ENCODE peak calls at places on chromosome 18, in five cellular contexts. O is GM06990, C is OCI-LY7, L is mesothelial cell of epicardium, N is body of pancreas. W is an unnamed sample.

GRCh38 chr18:48729421-48729820 is 190.6 kb downstream of the CTIF start:
- DNase-seq in C (no peak), O (no peak), L (no peak), N (no peak), W (no peak)

GRCh38 chr18:79681484-79682387 is 2.1 kb downstream of the CTDP1 start:
- DNase-seq in O (no peak), N (no peak), C (no peak), L (no peak), W (no peak)

GRCh38 chr18:7366597-7366996 is 135.7 kb downstream of the LRRC30 start:
- DNase-seq in O (no peak), L (no peak), C (no peak), N (no peak), W (no peak)

GRCh38 chr18:23805898-23806297 is 116.6 kb downstream of the LAMA3 start:
- DNase-seq in L (no peak), C (no peak), N (no peak), O (no peak), W (no peak)

GRCh38 chr18:22848618-22849017 is 84.5 kb upstream of the RBBP8 start:
- DNase-seq in L (no peak), C (no peak), O (no peak), N (no peak), W (no peak)

GRCh38 chr18:39611381-39612090 is 2045.9 kb upstream of the CELF4 start:
- DNase-seq in N (no peak), L (no peak), O (no peak), C (no peak), W (no peak)

GRCh38 chr18:6810191-6810590 is 80.7 kb downstream of the ARHGAP28 start:
- DNase-seq in C (no peak), L (no peak), O (no peak), N (no peak), W (no peak)

GRCh38 chr18:36078751-36079529 is 11.6 kb upstream of the RPRD1A start:
- DNase-seq in O (no peak), C (no peak), L (no peak), N (no peak), W (no peak)

GRCh38 chr18:48460929-48461583 is 51.9 kb upstream of the ZBTB7C start:
- DNase-seq in N (no peak), L (no peak), O (no peak), C (no peak), W (no peak)

GRCh38 chr18:37955201-37955600 is 389.6 kb upstream of the CELF4 start:
- DNase-seq in N (no peak), C (no peak), L (no peak), O (no peak), W (no peak)

GRCh38 chr18:69947361-69948106 is at the start of gene CD226:
- DNase-seq in L (no peak), N (no peak), O (peak; percentile 52), C (no peak), W (no peak)

GRCh38 chr18:13614701-13615288 is 111.6 kb downstream of the FAM210A start:
- DNase-seq in C (peak; percentile 67), N (no peak), O (peak; percentile 68), L (no peak), W (no peak)

GRCh38 chr18:73564073-73564472 is 583.6 kb downstream of the FBXO15 start:
- DNase-seq in C (no peak), O (no peak), L (no peak), N (no peak), W (no peak)

GRCh38 chr18:6859676-6860422 is 130.3 kb downstream of the ARHGAP28 start:
- DNase-seq in O (no peak), L (no peak), N (no peak), C (no peak), W (no peak)

GRCh38 chr18:56738184-56738583 is 87.0 kb downstream of the WDR7 start:
- DNase-seq in N (no peak), C (no peak), L (no peak), O (no peak), W (no peak)

GRCh38 chr18:78685980-78686530 is 293.6 kb upstream of the SALL3 start:
- DNase-seq in O (no peak), C (no peak), N (no peak), L (no peak), W (no peak)

GRCh38 chr18:34342960-34343359 is 118.2 kb upstream of the NOL4 start:
- DNase-seq in O (no peak), C (no peak), L (no peak), N (no peak), W (no peak)

GRCh38 chr18:25058520-25058919 is 293.4 kb downstream of the ZNF521 start:
- DNase-seq in C (peak; percentile 8), L (no peak), N (no peak), O (no peak), W (no peak)

GRCh38 chr18:78739843-78740677 is 239.6 kb upstream of the SALL3 start:
- DNase-seq in N (no peak), L (no peak), O (no peak), C (no peak), W (no peak)

GRCh38 chr18:61651880-61652268 is 240.9 kb downstream of the RNF152 start:
- DNase-seq in O (no peak), L (no peak), C (no peak), N (no peak), W (no peak)

GRCh38 chr18:48813833-48814489 is 136.8 kb downstream of the SMAD7 start:
- DNase-seq in C (no peak), N (no peak), L (no peak), O (no peak), W (no peak)

GRCh38 chr18:6207119-6207518 is 207.6 kb downstream of the L3MBTL4 start:
- DNase-seq in N (no peak), L (no peak), O (no peak), C (no peak), W (no peak)

GRCh38 chr18:45787346-45787745 is 38.1 kb upstream of the SIGLEC15 start:
- DNase-seq in O (no peak), N (no peak), C (no peak), L (no peak), W (no peak)

GRCh38 chr18:5456577-5457466 is 87.0 kb downstream of the EPB41L3 start:
- DNase-seq in N (no peak), O (no peak), L (no peak), C (peak; percentile 11), W (no peak)

GRCh38 chr18:48265328-48265727 is 143.9 kb downstream of the ZBTB7C start:
- DNase-seq in N (no peak), C (no peak), L (no peak), O (no peak), W (no peak)

GRCh38 chr18:49207373-49207772 is 253.1 kb downstream of the DYM start:
- DNase-seq in L (no peak), O (no peak), C (no peak), N (no peak), W (no peak)

GRCh38 chr18:1659190-1659589 is 754.5 kb downstream of the ADCYAP1 start:
- DNase-seq in N (no peak), C (no peak), O (no peak), L (no peak), W (no peak)

GRCh38 chr18:40878371-40878770 is 1076.7 kb upstream of the PIK3C3 start:
- DNase-seq in N (no peak), L (no peak), O (no peak), C (no peak), W (no peak)

GRCh38 chr18:48441405-48441881 is 32.3 kb upstream of the ZBTB7C start:
- DNase-seq in N (no peak), O (no peak), C (no peak), L (no peak), W (no peak)

GRCh38 chr18:10182009-10182624 is 268.3 kb downstream of the VAPA start:
- DNase-seq in L (no peak), N (no peak), O (no peak), C (no peak), W (no peak)

GRCh38 chr18:78408623-78409022 is 571.0 kb upstream of the SALL3 start:
- DNase-seq in O (no peak), L (no peak), N (no peak), C (no peak), W (no peak)

DNA sequence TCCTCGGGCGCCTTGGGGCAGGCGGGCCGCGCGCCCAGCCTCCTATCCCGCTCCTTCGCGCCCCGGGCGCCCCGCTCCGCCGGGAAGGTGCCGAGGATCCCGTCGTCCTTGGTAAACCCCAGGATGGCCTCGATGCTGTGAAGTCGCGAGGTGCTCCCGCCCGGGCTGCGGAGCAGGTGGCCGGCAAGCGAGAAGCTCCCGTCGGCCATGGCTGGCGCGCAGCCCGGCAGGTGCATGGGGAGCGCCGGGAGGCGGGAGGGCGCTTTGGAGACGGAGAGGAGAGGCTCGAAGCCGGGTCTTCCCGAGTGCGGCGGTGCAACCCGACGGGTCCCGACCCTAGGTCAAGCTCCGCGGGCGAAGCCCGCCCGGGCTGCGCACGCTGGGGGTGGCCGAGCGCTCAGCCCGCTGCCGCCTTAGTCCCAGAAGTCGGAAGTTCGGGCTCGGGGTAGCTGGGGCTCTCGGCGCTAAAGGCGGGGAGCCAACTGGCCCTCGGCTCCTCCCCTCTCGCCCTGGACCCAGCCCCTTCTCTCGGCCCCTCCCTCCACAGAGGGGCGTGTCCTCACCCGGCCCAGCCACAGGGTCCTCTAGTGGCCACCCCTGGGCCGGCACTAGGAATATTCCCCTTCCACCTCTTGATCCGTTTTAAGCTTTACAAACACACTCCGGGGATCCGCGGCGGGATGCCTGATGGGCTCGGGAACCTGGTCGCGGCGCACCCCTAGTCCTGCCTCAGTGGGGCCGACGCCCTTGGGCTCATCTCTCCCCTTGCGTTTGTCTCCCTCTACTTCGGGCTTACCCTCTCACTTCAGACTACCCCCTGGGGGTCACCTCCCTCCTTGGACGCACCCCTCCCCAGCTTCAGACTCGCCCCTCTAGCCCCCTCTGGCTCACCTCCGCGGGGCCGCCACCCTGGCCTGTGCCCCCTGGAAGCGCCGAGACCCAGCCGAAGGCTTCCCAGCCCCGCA is at the start of gene RAX:
- DNase-seq in O (no peak), L (no peak), N (no peak), C (no peak), W (peak; percentile 73)
- TF ChIP-seq CTCF in O (peak; percentile 11), L (peak; percentile 6), N (no peak), C (no peak), W (peak; percentile 7)

DNA sequence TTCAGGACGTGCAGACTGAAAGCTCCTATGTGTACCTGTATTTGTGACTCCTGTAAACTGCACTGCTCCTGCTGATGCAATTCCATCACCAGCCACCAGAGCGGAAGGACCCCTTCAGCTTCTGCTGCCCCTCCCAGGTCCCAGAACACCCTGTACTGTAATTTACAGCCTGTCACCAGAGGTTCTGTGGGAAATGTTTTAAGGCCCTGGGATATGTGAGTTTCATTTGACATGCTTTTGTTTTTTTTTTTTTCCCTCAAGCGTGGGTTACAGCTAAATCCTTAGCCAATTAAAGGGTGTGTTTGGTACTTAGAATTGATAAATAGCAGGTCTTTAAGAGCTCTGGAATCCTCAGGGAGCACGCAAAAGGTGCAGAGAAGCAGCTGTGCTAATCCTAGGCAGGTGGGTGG is 79.4 kb downstream of the KCTD1 start:
- DNase-seq in C (peak; percentile 80), O (no peak), L (no peak), N (no peak), W (peak; percentile 41)
- TF ChIP-seq CTCF in C (peak; percentile 76), O (peak; percentile 73), L (peak; percentile 83), N (peak; percentile 42), W (peak; percentile 31)

DNA sequence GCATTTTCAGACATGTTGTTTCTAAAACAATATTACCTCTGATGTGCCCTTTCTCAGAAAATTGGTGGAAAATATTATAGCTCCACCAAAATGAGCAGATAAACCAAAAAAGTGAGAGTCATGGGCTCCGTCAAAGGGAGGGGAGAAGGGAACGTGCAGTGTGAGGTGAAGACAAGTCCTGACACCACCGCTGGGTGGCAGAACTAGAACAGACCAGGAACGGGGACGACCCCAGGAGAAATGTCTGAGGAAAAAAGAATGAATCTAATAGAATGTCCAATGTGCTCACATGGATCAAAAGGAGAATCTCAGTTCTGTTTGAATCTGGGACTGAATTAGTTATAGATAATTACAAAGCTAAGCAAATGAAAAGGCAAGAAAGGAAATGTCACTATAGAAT is 22.6 kb upstream of the BCL2 start:
- DNase-seq in L (no peak), O (no peak), N (no peak), C (peak; percentile 50), W (peak; percentile 70)
- TF ChIP-seq CTCF in L (no peak), O (peak; percentile 66), N (peak; percentile 26), C (peak; percentile 77), W (peak; percentile 50)

GRCh38 chr18:47204908-47205522 is 28.9 kb upstream of the IER3IP1 start:
- DNase-seq in C (peak; percentile 23), L (no peak), N (peak; percentile 53), O (no peak), W (peak; percentile 26)
- TF ChIP-seq CTCF in C (peak; percentile 68), L (peak; percentile 31), N (peak; percentile 87), O (peak; percentile 94), W (peak; percentile 76)

W was measured in GM10248.